ENCODE peak calls at places on chromosomes 3 and 15, in four cellular contexts. L, N, D and P are unnamed samples.
A peak's percentile ranks its signal among the peaks of the same experiment; 100 is the strongest.

GRCh38 chr15:55530861-55531313 is 22.9 kb upstream of the DNAAF4 start:
- DNase-seq in D (no peak), N (no peak), L (peak; percentile 41), P (peak; percentile 41)

GRCh38 chr3:118380576-118380975 is 654.1 kb downstream of the IGSF11 start:
- DNase-seq in D (no peak), N (no peak), L (no peak), P (no peak)

GRCh38 chr3:131540143-131540542 is 37.4 kb upstream of the MRPL3 start:
- DNase-seq in L (no peak), N (no peak), D (no peak), P (no peak)

GRCh38 chr3:68764554-68764953 is 167.8 kb downstream of the TAFA4 start:
- DNase-seq in N (no peak), D (no peak), L (no peak), P (no peak)

GRCh38 chr3:101998256-101998926 is 149.1 kb downstream of the NFKBIZ start:
- DNase-seq in N (no peak), L (no peak), D (no peak), P (no peak)

GRCh38 chr3:13352621-13353131 is 67.4 kb downstream of the NUP210 start:
- DNase-seq in D (no peak), L (peak; percentile 8), N (no peak), P (no peak)

GRCh38 chr15:63595688-63596087 is 1.5 kb upstream of the FBXL22 start:
- DNase-seq in D (no peak), L (no peak), N (no peak), P (no peak)

GRCh38 chr3:143081844-143082778 is 37.5 kb upstream of the CHST2 start:
- DNase-seq in N (peak; percentile 94), D (no peak), L (no peak), P (no peak)

GRCh38 chr15:39579487-39580116 is 1.3 kb upstream of the THBS1 start:
- DNase-seq in L (peak; percentile 94), N (no peak), D (no peak), P (peak; percentile 92)

GRCh38 chr3:106392905-106393304 is 524.1 kb upstream of the CBLB start:
- DNase-seq in N (no peak), L (no peak), D (no peak), P (peak; percentile 42)

GRCh38 chr15:72902245-72902928 is 118.8 kb upstream of the ADPGK start:
- DNase-seq in D (no peak), N (no peak), L (no peak), P (peak; percentile 58)

GRCh38 chr15:48866141-48866563 is 11.8 kb upstream of the EID1 start:
- DNase-seq in N (no peak), D (no peak), L (no peak), P (peak; percentile 49)